ENCODE peak calls at places on chromosomes 5 and 9, in nine cellular contexts. F, Y, J, M, X, K, P, C and N are unnamed samples.
A peak's percentile ranks its signal among the peaks of the same experiment; 100 is the strongest.

GRCh38 chr5:76169536-76169935 is 86.4 kb downstream of the SV2C start:
- DNase-seq in F (no peak), Y (no peak), M (no peak), J (no peak), P (no peak), C (no peak), X (no peak), K (no peak), N (no peak)

GRCh38 chr9:137435980-137436760 is 5.0 kb downstream of the ENTPD8 start:
- DNase-seq in Y (peak; percentile 69), M (no peak), K (peak; percentile 38), J (peak; percentile 35), P (no peak), X (no peak), F (peak; percentile 81), C (no peak), N (no peak)

GRCh38 chr5:5643481-5643880 is 221.0 kb downstream of the ICE1 start:
- DNase-seq in C (no peak), F (no peak), P (no peak), J (no peak), Y (no peak), K (no peak), X (no peak), M (no peak), N (no peak)

GRCh38 chr5:43676083-43676840 is 73.3 kb downstream of the NNT start:
- DNase-seq in P (no peak), C (no peak), F (peak; percentile 26), J (no peak), X (no peak), M (no peak), Y (no peak), K (no peak), N (no peak)

GRCh38 chr5:176955895-176956294 is 50.7 kb downstream of the UIMC1 start:
- DNase-seq in P (no peak), Y (peak; percentile 18), F (peak; percentile 37), X (no peak), M (no peak), K (no peak), J (no peak), C (no peak), N (no peak)

GRCh38 chr5:129747847-129748407 is at the start of gene MINAR2:
- DNase-seq in F (no peak), X (no peak), C (no peak), P (no peak), K (no peak), M (no peak), Y (no peak), J (no peak), N (no peak)

GRCh38 chr9:69674741-69675438 is 2.7 kb upstream of the APBA1 start:
- DNase-seq in X (no peak), J (no peak), Y (peak; percentile 90), C (no peak), F (peak; percentile 56), P (no peak), K (no peak), M (no peak), N (no peak)

GRCh38 chr5:89572696-89573095 is 689.7 kb upstream of the MEF2C start:
- DNase-seq in M (no peak), J (no peak), F (peak; percentile 82), C (no peak), K (no peak), P (no peak), X (no peak), Y (peak; percentile 81), N (no peak)

GRCh38 chr5:17282283-17283120 is 65.1 kb downstream of the BASP1 start:
- DNase-seq in F (peak; percentile 57), K (no peak), J (no peak), M (no peak), P (no peak), C (no peak), Y (no peak), X (peak; percentile 73), N (no peak)

GRCh38 chr5:35857606-35858205 is 1.0 kb downstream of the IL7R start:
- DNase-seq in M (no peak), X (no peak), J (no peak), Y (peak; percentile 87), K (no peak), C (no peak), P (no peak), F (peak; percentile 60), N (no peak)

GRCh38 chr9:136084191-136084944 is 10.7 kb downstream of the NACC2 start:
- DNase-seq in Y (no peak), J (no peak), M (peak; percentile 47), P (no peak), F (no peak), K (peak; percentile 13), X (no peak), C (no peak), N (no peak)

GRCh38 chr9:77453857-77454647 is 194.1 kb downstream of the GNA14 start:
- DNase-seq in F (no peak), M (no peak), X (no peak), Y (no peak), C (no peak), K (no peak), P (no peak), J (no peak), N (no peak)

GRCh38 chr5:95759634-95760033 is 28.5 kb downstream of the RHOBTB3 start:
- DNase-seq in F (peak; percentile 97), M (peak; percentile 71), P (no peak), K (no peak), Y (peak; percentile 87), C (no peak), J (no peak), X (no peak), N (no peak)

GRCh38 chr5:154593091-154593490 is 115.1 kb upstream of the HAND1 start:
- DNase-seq in J (no peak), Y (peak; percentile 55), X (no peak), M (no peak), F (peak; percentile 70), P (no peak), K (no peak), C (no peak), N (no peak)

GRCh38 chr5:73911761-73912393 is 285.9 kb downstream of the ARHGEF28 start:
- DNase-seq in X (no peak), C (no peak), P (no peak), Y (peak; percentile 79), M (no peak), F (peak; percentile 36), J (no peak), K (no peak), N (no peak)

GRCh38 chr5:107056278-107056677 is 614.5 kb downstream of the EFNA5 start:
- DNase-seq in M (no peak), F (no peak), Y (no peak), C (no peak), X (no peak), K (no peak), J (no peak), P (no peak), N (no peak)

GRCh38 chr5:602466-603035 is 9.6 kb upstream of the CEP72 start:
- DNase-seq in F (no peak), X (no peak), M (peak; percentile 25), Y (no peak), P (no peak), K (no peak), C (no peak), J (no peak), N (no peak)

DNA sequence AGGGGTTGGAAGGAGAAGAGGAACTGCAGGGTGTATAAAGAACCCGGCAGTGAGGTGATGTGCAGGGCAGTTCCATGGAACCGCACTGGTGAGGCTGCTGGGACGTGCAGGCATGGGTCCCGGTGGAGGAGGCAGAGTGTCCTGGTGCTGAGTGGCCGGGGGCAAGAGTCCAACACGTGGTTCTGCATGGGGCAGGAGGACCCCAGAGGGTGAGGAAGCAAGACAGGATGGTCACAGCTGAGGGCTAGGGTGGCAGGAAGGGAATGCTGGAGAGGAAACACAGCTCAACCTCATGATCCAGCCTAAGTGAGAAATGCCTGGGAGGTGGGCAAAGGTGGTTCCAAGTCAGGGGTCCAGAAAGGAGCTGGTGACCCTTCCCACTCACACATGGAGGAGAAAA is 87.2 kb downstream of the S1PR3 start:
- DNase-seq in F (no peak), Y (no peak), M (no peak), K (no peak), J (no peak), C (no peak), P (no peak), X (no peak), N (no peak)
- TF ChIP-seq CTCF in F (no peak), Y (no peak), M (no peak), K (no peak), J (no peak), C (no peak), P (no peak), X (no peak), N (no peak)

GRCh38 chr5:116361171-116361967 is 213.3 kb downstream of the SEMA6A start:
- DNase-seq in P (peak; percentile 87), X (no peak), Y (peak; percentile 15), C (no peak), J (peak; percentile 72), M (no peak), K (peak; percentile 62), F (peak; percentile 50), N (peak; percentile 42)
- TF ChIP-seq CTCF in P (peak; percentile 46), X (no peak), Y (no peak), C (no peak), J (peak; percentile 16), M (peak; percentile 6), K (peak; percentile 60), F (peak; percentile 49), N (peak; percentile 39)

DNA sequence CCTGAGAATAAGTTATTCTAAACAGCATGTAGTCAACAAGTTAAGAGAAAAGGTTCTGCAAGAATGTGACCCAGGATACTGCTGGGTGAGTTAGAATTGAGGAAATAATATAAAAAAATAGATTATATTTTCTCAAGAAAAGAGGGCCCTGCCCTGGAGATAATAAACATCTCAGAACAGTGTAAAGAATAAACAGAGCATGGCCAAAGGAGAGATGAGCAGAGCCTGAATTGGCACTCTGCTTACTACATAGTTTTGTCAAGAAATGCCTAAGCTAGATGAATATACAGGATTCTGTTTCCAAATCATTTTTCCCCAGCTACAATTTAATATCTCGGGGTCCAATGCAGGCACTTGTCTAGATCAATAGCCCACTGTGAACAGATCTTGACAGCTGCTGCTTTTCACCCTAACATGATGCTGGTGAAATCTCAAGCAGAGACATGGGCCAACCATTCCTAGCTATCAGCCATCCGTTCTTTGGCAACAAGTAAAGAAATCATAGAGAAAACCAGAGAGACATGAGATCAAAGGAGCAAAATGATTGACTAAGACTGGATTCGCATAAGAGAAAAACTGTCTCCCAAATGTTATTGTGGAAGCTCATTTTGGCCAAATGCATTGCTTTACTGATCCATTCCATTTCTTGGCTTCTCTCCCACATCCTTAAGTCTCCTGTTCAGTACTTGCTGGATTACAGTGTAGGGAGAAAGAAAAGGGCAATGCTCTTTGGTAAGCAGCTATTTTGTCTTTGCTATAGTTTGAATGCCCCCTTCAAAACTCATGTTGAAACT is 173.2 kb downstream of the PRELID2 start:
- DNase-seq in K (no peak), F (no peak), P (no peak), C (no peak), X (no peak), J (no peak), M (no peak), Y (no peak), N (no peak)
- TF ChIP-seq CTCF in K (no peak), F (no peak), P (no peak), C (no peak), X (no peak), J (no peak), M (no peak), Y (no peak), N (no peak)

DNA sequence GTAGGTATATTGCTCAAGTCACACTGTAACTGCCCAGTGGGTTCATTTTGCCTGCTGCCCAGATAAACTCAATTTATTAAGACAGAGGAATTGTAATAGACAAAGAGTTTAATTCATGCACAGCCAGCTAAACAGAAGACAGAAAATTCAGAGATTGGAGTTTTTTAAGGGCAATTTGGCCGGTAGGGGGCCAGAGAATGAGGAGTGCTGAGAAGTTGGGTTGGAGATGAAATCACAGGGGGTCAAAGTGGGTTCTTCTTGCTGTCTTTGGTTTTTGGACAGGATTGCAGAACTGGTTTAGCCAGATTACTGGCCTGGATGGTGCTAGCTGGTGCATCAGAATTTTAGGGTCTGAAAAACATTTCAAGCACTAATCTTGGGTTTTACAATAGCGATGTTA is 20.7 kb upstream of the IL33 start:
- DNase-seq in Y (no peak), K (no peak), M (no peak), X (no peak), J (peak; percentile 6), C (no peak), P (no peak), F (peak; percentile 11), N (no peak)
- TF ChIP-seq CTCF in Y (peak; percentile 39), K (no peak), M (no peak), X (no peak), J (peak; percentile 14), C (no peak), P (peak; percentile 30), F (peak; percentile 53), N (peak; percentile 55)